ENCODE peak calls at places on chromosomes 13 and 19, in four cellular contexts. One of them, this sample, is unnamed.

GRCh38 chr13:85654227-85654626 is 145.0 kb downstream of the SLITRK6 start:
- DNase-seq in HepG2: no peak
- DNase-seq in GM12878: no peak
- DNase-seq in K562: no peak
- DNase-seq in this sample: no peak

GRCh38 chr13:83943530-83944279 is 61.4 kb upstream of the SLITRK1 start:
- DNase-seq in K562: no peak
- DNase-seq in GM12878: no peak
- DNase-seq in HepG2: peak; percentile 0
- DNase-seq in this sample: no peak

GRCh38 chr19:48484247-48484893 is 15.2 kb downstream of the CYTH2 start:
- DNase-seq in GM12878: no peak
- DNase-seq in K562: no peak
- DNase-seq in HepG2: no peak
- DNase-seq in this sample: no peak

GRCh38 chr13:45989607-45990006 is 62.9 kb downstream of the ZC3H13 start:
- DNase-seq in K562: no peak
- DNase-seq in GM12878: no peak
- DNase-seq in HepG2: no peak
- DNase-seq in this sample: peak; percentile 9

GRCh38 chr13:48038763-48039162 is 1.2 kb downstream of the NUDT15 start:
- DNase-seq in HepG2: no peak
- DNase-seq in K562: no peak
- DNase-seq in GM12878: no peak
- DNase-seq in this sample: no peak

GRCh38 chr19:575527-576506 is 3.4 kb downstream of the BSG start:
- DNase-seq in K562: peak; percentile 53
- DNase-seq in HepG2: no peak
- DNase-seq in GM12878: no peak
- DNase-seq in this sample: peak; percentile 50

GRCh38 chr13:95023405-95023804 is 277.8 kb downstream of the ABCC4 start:
- DNase-seq in GM12878: no peak
- DNase-seq in HepG2: no peak
- DNase-seq in K562: no peak
- DNase-seq in this sample: no peak

GRCh38 chr19:42269518-42270345 is 680 bp downstream of the CIC start:
- DNase-seq in K562: no peak
- DNase-seq in GM12878: no peak
- DNase-seq in HepG2: no peak
- DNase-seq in this sample: no peak

GRCh38 chr13:43441916-43442315 is 344.9 kb downstream of the ENOX1 start:
- DNase-seq in HepG2: no peak
- DNase-seq in K562: no peak
- DNase-seq in GM12878: no peak
- DNase-seq in this sample: no peak

GRCh38 chr13:27273658-27274425 is 3.2 kb downstream of the RASL11A start:
- DNase-seq in HepG2: no peak
- DNase-seq in K562: no peak
- DNase-seq in GM12878: no peak
- DNase-seq in this sample: no peak

GRCh38 chr19:5918463-5919079 is 4.5 kb downstream of the CAPS start:
- DNase-seq in GM12878: no peak
- DNase-seq in HepG2: no peak
- DNase-seq in K562: no peak
- DNase-seq in this sample: no peak

GRCh38 chr19:6020972-6021805 is 43.2 kb upstream of the RANBP3 start:
- DNase-seq in K562: no peak
- DNase-seq in GM12878: no peak
- DNase-seq in HepG2: peak; percentile 19
- DNase-seq in this sample: no peak

GRCh38 chr19:37362733-37363132 is 8.2 kb upstream of the ZNF527 start:
- DNase-seq in GM12878: no peak
- DNase-seq in K562: peak; percentile 22
- DNase-seq in HepG2: peak; percentile 42
- DNase-seq in this sample: peak; percentile 12

GRCh38 chr19:35204799-35205732 is 23.5 kb downstream of the FAM187B start:
- DNase-seq in GM12878: peak; percentile 87
- DNase-seq in K562: peak; percentile 52
- DNase-seq in HepG2: no peak
- DNase-seq in this sample: no peak

GRCh38 chr13:58048670-58049069 is 417.1 kb downstream of the PCDH17 start:
- DNase-seq in K562: no peak
- DNase-seq in HepG2: no peak
- DNase-seq in GM12878: no peak
- DNase-seq in this sample: no peak

GRCh38 chr19:30076751-30077670 is 135.0 kb downstream of the URI1 start:
- DNase-seq in K562: no peak
- DNase-seq in HepG2: no peak
- DNase-seq in GM12878: no peak
- DNase-seq in this sample: no peak

GRCh38 chr19:8831832-8832131 is 322 bp downstream of the ZNF558 start:
- DNase-seq in K562: no peak
- DNase-seq in GM12878: no peak
- DNase-seq in HepG2: no peak
- DNase-seq in this sample: no peak

GRCh38 chr13:94464771-94465170 is 14.7 kb downstream of the DCT start:
- DNase-seq in K562: peak; percentile 31
- DNase-seq in HepG2: no peak
- DNase-seq in GM12878: no peak
- DNase-seq in this sample: no peak

GRCh38 chr13:110269509-110270185 is 37.3 kb downstream of the COL4A1 start:
- DNase-seq in HepG2: no peak
- DNase-seq in GM12878: no peak
- DNase-seq in K562: no peak
- DNase-seq in this sample: no peak

GRCh38 chr13:112234131-112234875 is 141.9 kb upstream of the SPACA7 start:
- DNase-seq in HepG2: no peak
- DNase-seq in GM12878: no peak
- DNase-seq in K562: no peak
- DNase-seq in this sample: no peak

GRCh38 chr19:54465367-54466109 is 2.0 kb upstream of the LENG9 start:
- DNase-seq in K562: peak; percentile 18
- DNase-seq in HepG2: no peak
- DNase-seq in GM12878: no peak
- DNase-seq in this sample: no peak

GRCh38 chr19:6773323-6773931 is 919 bp downstream of the VAV1 start:
- DNase-seq in K562: no peak
- DNase-seq in HepG2: no peak
- DNase-seq in GM12878: peak; percentile 64
- DNase-seq in this sample: no peak

GRCh38 chr13:35157143-35157755 is 215.2 kb downstream of the NBEA start:
- DNase-seq in GM12878: peak; percentile 33
- DNase-seq in HepG2: peak; percentile 31
- DNase-seq in K562: peak; percentile 6
- DNase-seq in this sample: peak; percentile 75

GRCh38 chr19:56837004-56837403 is 3.5 kb downstream of the PEG3 start:
- DNase-seq in HepG2: peak; percentile 37
- DNase-seq in GM12878: no peak
- DNase-seq in K562: no peak
- DNase-seq in this sample: no peak

GRCh38 chr19:19260417-19260816 is 12.7 kb downstream of the TM6SF2 start:
- DNase-seq in K562: no peak
- DNase-seq in HepG2: no peak
- DNase-seq in GM12878: no peak
- DNase-seq in this sample: no peak

GRCh38 chr13:28306325-28306724 is 168.0 kb downstream of the PAN3 start:
- DNase-seq in HepG2: no peak
- DNase-seq in K562: no peak
- DNase-seq in GM12878: no peak
- DNase-seq in this sample: no peak

GRCh38 chr13:48892311-48892710 is 83.4 kb upstream of the FNDC3A start:
- DNase-seq in GM12878: no peak
- DNase-seq in K562: no peak
- DNase-seq in HepG2: peak; percentile 14
- DNase-seq in this sample: peak; percentile 91

GRCh38 chr19:56105090-56105701 is 15.9 kb downstream of the ZNF787 start:
- DNase-seq in HepG2: peak; percentile 78
- DNase-seq in K562: no peak
- DNase-seq in GM12878: no peak
- DNase-seq in this sample: peak; percentile 54

GRCh38 chr13:88395804-88396203 is 724.6 kb downstream of the SLITRK5 start:
- DNase-seq in K562: no peak
- DNase-seq in GM12878: no peak
- DNase-seq in HepG2: no peak
- DNase-seq in this sample: no peak

GRCh38 chr19:46494115-46494935 is 1.3 kb downstream of the PNMA8B start:
- DNase-seq in K562: no peak
- DNase-seq in HepG2: no peak
- DNase-seq in GM12878: no peak
- DNase-seq in this sample: no peak

GRCh38 chr13:107992542-107992941 is 222.8 kb downstream of the LIG4 start:
- DNase-seq in K562: peak; percentile 17
- DNase-seq in GM12878: no peak
- DNase-seq in HepG2: no peak
- DNase-seq in this sample: no peak

GRCh38 chr13:101424381-101425155 is 8.3 kb upstream of the NALCN start:
- DNase-seq in K562: no peak
- DNase-seq in GM12878: no peak
- DNase-seq in HepG2: peak; percentile 17
- DNase-seq in this sample: peak; percentile 29

GRCh38 chr19:48715681-48716171 is 3.8 kb downstream of the MAMSTR start:
- DNase-seq in GM12878: no peak
- DNase-seq in K562: no peak
- DNase-seq in HepG2: no peak
- DNase-seq in this sample: no peak

GRCh38 chr13:41139296-41139966 is 6.8 kb upstream of the KBTBD6 start:
- DNase-seq in HepG2: no peak
- DNase-seq in GM12878: no peak
- DNase-seq in K562: no peak
- DNase-seq in this sample: no peak

GRCh38 chr19:28847468-28847867 is 365.5 kb downstream of the UQCRFS1 start:
- DNase-seq in GM12878: no peak
- DNase-seq in K562: no peak
- DNase-seq in HepG2: no peak
- DNase-seq in this sample: no peak

DNA sequence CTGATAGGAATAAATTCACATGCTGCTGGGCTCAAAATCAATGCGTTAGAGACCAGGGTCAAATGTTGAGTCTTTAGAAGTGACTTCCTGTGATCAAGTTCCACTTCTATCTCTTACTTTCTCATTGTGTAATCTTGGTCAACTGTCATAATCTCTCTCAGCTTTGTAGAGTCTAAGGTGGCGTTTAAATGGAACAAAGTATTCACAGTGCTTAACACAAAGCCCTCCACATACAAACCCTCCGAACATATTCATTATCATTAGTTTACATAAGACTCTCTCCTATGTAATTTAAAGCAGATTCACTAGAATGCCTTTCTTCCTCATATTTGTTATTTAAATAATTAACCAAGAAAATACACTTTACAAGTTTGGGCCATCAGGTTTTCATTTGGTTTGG is 1044.1 kb downstream of the EFNB2 start:
- DNase-seq in K562: no peak
- DNase-seq in HepG2: no peak
- DNase-seq in GM12878: no peak
- DNase-seq in this sample: no peak
- TF ChIP-seq MYC in K562: no peak
- TF ChIP-seq MYC in HepG2: no peak
- TF ChIP-seq MYC in GM12878: no peak
- TF ChIP-seq MYC in this sample: no peak

DNA sequence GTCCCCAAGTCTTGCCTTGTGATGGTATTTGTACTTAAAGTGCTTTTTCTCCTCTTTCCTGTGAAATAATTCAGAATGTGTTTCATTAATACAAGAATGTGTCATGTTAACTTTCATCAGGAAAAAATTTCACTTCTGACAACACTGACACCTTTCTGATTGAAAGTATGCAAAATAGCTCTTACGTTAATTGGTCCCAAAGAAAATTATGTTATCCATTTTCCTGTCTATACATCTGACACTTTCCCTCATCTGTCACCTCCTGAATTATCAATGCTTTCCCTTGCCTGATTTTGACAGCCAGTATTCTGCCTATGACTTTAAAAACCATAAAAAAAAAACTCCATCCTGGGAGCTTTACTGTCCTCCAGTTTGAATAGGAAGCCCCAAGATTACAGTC is 336.5 kb downstream of the ATP8A2 start:
- DNase-seq in GM12878: no peak
- DNase-seq in HepG2: no peak
- DNase-seq in K562: no peak
- DNase-seq in this sample: no peak
- TF ChIP-seq POLR2AphosphoS5 in GM12878: no peak
- TF ChIP-seq POLR2AphosphoS5 in HepG2: no peak
- TF ChIP-seq POLR2AphosphoS5 in K562: no peak
- TF ChIP-seq POLR2AphosphoS5 in this sample: no peak

GRCh38 chr19:27673986-27674385 is 1539.0 kb downstream of the UQCRFS1 start:
- DNase-seq in K562: no peak
- DNase-seq in GM12878: no peak
- DNase-seq in HepG2: no peak
- DNase-seq in this sample: no peak

GRCh38 chr19:27671876-27672275 is 1541.1 kb downstream of the UQCRFS1 start:
- DNase-seq in K562: no peak
- DNase-seq in GM12878: no peak
- DNase-seq in HepG2: no peak
- DNase-seq in this sample: no peak

GRCh38 chr19:27675771-27676170 is 1537.2 kb downstream of the UQCRFS1 start:
- DNase-seq in HepG2: no peak
- DNase-seq in GM12878: no peak
- DNase-seq in K562: no peak
- DNase-seq in this sample: no peak

GRCh38 chr19:27674701-27675100 is 1538.2 kb downstream of the UQCRFS1 start:
- DNase-seq in K562: no peak
- DNase-seq in HepG2: no peak
- DNase-seq in GM12878: no peak
- DNase-seq in this sample: no peak

DNA sequence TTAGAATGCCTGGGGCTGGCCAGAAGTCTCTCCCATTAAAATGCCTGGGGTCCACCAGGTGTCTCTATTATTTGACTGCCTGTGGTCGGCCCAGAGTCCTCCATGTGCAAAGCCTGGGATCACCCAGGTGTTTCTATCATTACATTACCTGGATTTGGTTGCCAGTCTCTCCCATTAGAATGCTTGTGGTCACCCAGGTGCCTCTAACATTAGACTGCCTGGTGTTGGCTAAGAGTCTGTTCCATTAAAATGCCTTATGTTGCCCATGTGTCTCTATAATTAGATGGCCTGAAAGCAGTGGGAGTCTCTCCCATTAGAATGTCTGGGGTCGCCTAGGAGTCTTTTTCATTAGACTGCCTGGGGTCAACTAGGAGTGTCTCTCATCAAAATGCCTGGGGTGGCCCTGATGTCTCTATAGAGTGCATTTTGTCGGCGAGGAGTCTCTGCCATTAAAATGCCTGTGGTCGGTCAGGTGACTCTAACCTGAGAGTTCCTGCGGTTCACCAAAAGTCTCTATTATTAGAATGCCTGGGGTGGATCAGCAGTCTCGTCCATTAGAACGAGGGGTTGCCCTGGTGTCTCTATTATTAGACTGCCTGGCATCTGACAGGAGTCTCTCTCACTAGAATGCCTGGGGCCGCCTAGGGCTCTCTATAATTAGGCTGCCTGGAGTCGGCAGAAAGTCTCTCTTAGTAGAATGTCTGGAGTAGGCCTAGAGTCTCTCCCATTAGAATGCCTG is 1540.5 kb downstream of the UQCRFS1 start:
- DNase-seq in GM12878: no peak
- DNase-seq in K562: no peak
- DNase-seq in HepG2: no peak
- DNase-seq in this sample: no peak
- TF ChIP-seq MYC in GM12878: no peak
- TF ChIP-seq MYC in K562: no peak
- TF ChIP-seq MYC in HepG2: no peak
- TF ChIP-seq MYC in this sample: no peak

GRCh38 chr19:11539495-11540365 is 1.1 kb downstream of the CNN1 start:
- DNase-seq in GM12878: no peak
- DNase-seq in HepG2: no peak
- DNase-seq in K562: peak; percentile 86
- DNase-seq in this sample: no peak
- TF ChIP-seq POLR2AphosphoS5 in GM12878: no peak
- TF ChIP-seq POLR2AphosphoS5 in HepG2: no peak
- TF ChIP-seq POLR2AphosphoS5 in K562: no peak
- TF ChIP-seq POLR2AphosphoS5 in this sample: no peak